ENCODE peak calls at places on chromosomes 6 and 20, in nine cellular contexts. G is NCI-H2081; U is CD4-positive, alpha-beta T cell; N is amygdala; D is LoVo; J is effector CD8-positive, alpha-beta T cell; A is HT-29; O is ELF-1; H is psoas muscle. T is an unnamed sample.
A peak's percentile ranks its signal among the peaks of the same experiment; 100 is the strongest.

GRCh38 chr6:93398723-93399122 is 20.6 kb downstream of the EPHA7 start:
- DNase-seq in G (no peak), U (no peak), N (no peak), D (no peak), J (no peak), A (no peak), O (no peak), H (no peak), T (no peak)

GRCh38 chr6:39902786-39903465 is 31.3 kb downstream of the MOCS1 start:
- DNase-seq in G (no peak), U (no peak), N (no peak), D (no peak), J (no peak), A (peak; percentile 10), O (no peak), H (no peak), T (no peak)

GRCh38 chr6:142746524-142746923 is 198.5 kb downstream of the HIVEP2 start:
- DNase-seq in G (no peak), U (peak; percentile 15), N (no peak), D (peak; percentile 9), J (peak; percentile 9), A (peak; percentile 58), O (peak; percentile 51), H (no peak), T (no peak)

GRCh38 chr20:1448081-1448627 is 18.5 kb downstream of the NSFL1C start:
- DNase-seq in G (no peak), U (no peak), N (no peak), D (no peak), J (no peak), A (no peak), O (no peak), H (no peak), T (no peak)

GRCh38 chr6:111653434-111653833 is 47.8 kb upstream of the TRAF3IP2 start:
- DNase-seq in G (no peak), U (no peak), N (no peak), D (no peak), J (no peak), A (no peak), O (no peak), H (no peak), T (no peak)

GRCh38 chr20:9068232-9068781 is 580 bp upstream of the PLCB4 start:
- DNase-seq in G (peak; percentile 81), U (no peak), N (no peak), D (peak; percentile 30), J (no peak), A (no peak), O (peak; percentile 48), H (peak; percentile 31), T (no peak)

GRCh38 chr6:158517581-158517980 is 42.3 kb upstream of the TMEM181 start:
- DNase-seq in G (no peak), U (no peak), N (no peak), D (no peak), J (no peak), A (no peak), O (peak; percentile 36), H (no peak), T (no peak)

GRCh38 chr20:22462975-22463914 is 121.1 kb downstream of the FOXA2 start:
- DNase-seq in G (peak; percentile 88), U (no peak), N (no peak), D (no peak), J (no peak), A (no peak), O (peak; percentile 52), H (no peak), T (no peak)

GRCh38 chr6:35024601-35025054 is 116.5 kb downstream of the TCP11 start:
- DNase-seq in G (no peak), U (no peak), N (no peak), D (peak; percentile 80), J (no peak), A (peak; percentile 87), O (peak; percentile 76), H (peak; percentile 33), T (peak; percentile 46)

GRCh38 chr6:151477726-151478125 is 16.1 kb upstream of the CCDC170 start:
- DNase-seq in G (no peak), U (no peak), N (no peak), D (no peak), J (no peak), A (no peak), O (no peak), H (no peak), T (no peak)

GRCh38 chr6:108549741-108550140 is 11.0 kb upstream of the FOXO3 start:
- DNase-seq in G (no peak), U (no peak), N (no peak), D (no peak), J (no peak), A (no peak), O (no peak), H (no peak), T (no peak)

GRCh38 chr20:48745330-48745729 is 82.5 kb downstream of the PREX1 start:
- DNase-seq in G (no peak), U (no peak), N (no peak), D (no peak), J (no peak), A (no peak), O (no peak), H (no peak), T (no peak)

GRCh38 chr6:45278367-45278766 is 49.8 kb upstream of the RUNX2 start:
- DNase-seq in G (no peak), U (no peak), N (no peak), D (no peak), J (no peak), A (no peak), O (no peak), H (no peak), T (no peak)

GRCh38 chr6:63571382-63571882 is 848 bp upstream of the LOC128125822 start:
- DNase-seq in G (no peak), U (no peak), N (no peak), D (no peak), J (no peak), A (no peak), O (no peak), H (no peak), T (no peak)

GRCh38 chr6:24358219-24358821 is 461 bp upstream of the DCDC2 start:
- DNase-seq in G (peak; percentile 38), U (no peak), N (no peak), D (no peak), J (no peak), A (no peak), O (peak; percentile 64), H (no peak), T (no peak)

GRCh38 chr6:79440590-79440989 is 96.6 kb downstream of the LCA5 start:
- DNase-seq in G (no peak), U (no peak), N (no peak), D (no peak), J (no peak), A (no peak), O (no peak), H (no peak), T (no peak)

T was measured in hypothalamus.